ENCODE peak calls at places on chromosomes 16 and 17, in six cellular contexts. One of them, this sample, is unnamed.

GRCh38 chr17:20217677-20218076 is 208.5 kb downstream of the SPECC1 start:
- DNase-seq in Jurkat, Clone E6-1: no peak
- DNase-seq in brain pericyte: no peak
- DNase-seq in stomach: no peak
- DNase-seq in AG10803: no peak
- DNase-seq in Right ventricle myocardium superior: no peak
- DNase-seq in this sample: no peak

GRCh38 chr17:76104140-76104895 is 731 bp upstream of the EXOC7 start:
- DNase-seq in brain pericyte: no peak
- DNase-seq in AG10803: no peak
- DNase-seq in Jurkat, Clone E6-1: no peak
- DNase-seq in stomach: no peak
- DNase-seq in Right ventricle myocardium superior: no peak
- DNase-seq in this sample: no peak

GRCh38 chr17:18166894-18167293 is 16.7 kb upstream of the ALKBH5 start:
- DNase-seq in brain pericyte: no peak
- DNase-seq in AG10803: no peak
- DNase-seq in stomach: peak; percentile 44
- DNase-seq in Right ventricle myocardium superior: no peak
- DNase-seq in Jurkat, Clone E6-1: no peak
- DNase-seq in this sample: no peak

GRCh38 chr17:12731839-12732238 is 57.5 kb upstream of the ARHGAP44 start:
- DNase-seq in Right ventricle myocardium superior: peak; percentile 73
- DNase-seq in brain pericyte: no peak
- DNase-seq in AG10803: no peak
- DNase-seq in stomach: no peak
- DNase-seq in Jurkat, Clone E6-1: no peak
- DNase-seq in this sample: no peak

GRCh38 chr16:49485663-49486062 is 112.1 kb downstream of the C16orf78 start:
- DNase-seq in AG10803: no peak
- DNase-seq in stomach: no peak
- DNase-seq in Jurkat, Clone E6-1: no peak
- DNase-seq in Right ventricle myocardium superior: no peak
- DNase-seq in brain pericyte: no peak
- DNase-seq in this sample: no peak

GRCh38 chr16:86452451-86452850 is 57.9 kb upstream of the FOXF1 start:
- DNase-seq in Jurkat, Clone E6-1: no peak
- DNase-seq in AG10803: peak; percentile 66
- DNase-seq in brain pericyte: no peak
- DNase-seq in Right ventricle myocardium superior: no peak
- DNase-seq in stomach: no peak
- DNase-seq in this sample: no peak

GRCh38 chr17:5241861-5242671 is 7.4 kb upstream of the SCIMP start:
- DNase-seq in stomach: peak; percentile 29
- DNase-seq in Jurkat, Clone E6-1: no peak
- DNase-seq in Right ventricle myocardium superior: no peak
- DNase-seq in AG10803: no peak
- DNase-seq in brain pericyte: no peak
- DNase-seq in this sample: no peak

GRCh38 chr17:77096570-77097214 is 44.1 kb upstream of the SEC14L1 start:
- DNase-seq in Right ventricle myocardium superior: no peak
- DNase-seq in brain pericyte: no peak
- DNase-seq in stomach: peak; percentile 60
- DNase-seq in AG10803: peak; percentile 74
- DNase-seq in Jurkat, Clone E6-1: no peak
- DNase-seq in this sample: peak; percentile 48

GRCh38 chr16:62213763-62214162 is 177.5 kb upstream of the CDH8 start:
- DNase-seq in Jurkat, Clone E6-1: peak; percentile 31
- DNase-seq in Right ventricle myocardium superior: no peak
- DNase-seq in brain pericyte: no peak
- DNase-seq in AG10803: no peak
- DNase-seq in stomach: no peak
- DNase-seq in this sample: no peak

GRCh38 chr16:56726926-56727325 is 3.0 kb upstream of the NUP93 start:
- DNase-seq in Jurkat, Clone E6-1: no peak
- DNase-seq in AG10803: no peak
- DNase-seq in brain pericyte: no peak
- DNase-seq in stomach: no peak
- DNase-seq in Right ventricle myocardium superior: no peak
- DNase-seq in this sample: no peak

GRCh38 chr16:35506018-35506897 is 2046.8 kb downstream of the TP53TG3F start:
- DNase-seq in AG10803: no peak
- DNase-seq in Right ventricle myocardium superior: no peak
- DNase-seq in brain pericyte: no peak
- DNase-seq in stomach: no peak
- DNase-seq in Jurkat, Clone E6-1: no peak
- DNase-seq in this sample: no peak

GRCh38 chr16:81821422-81822128 is 42.5 kb downstream of the PLCG2 start:
- DNase-seq in Right ventricle myocardium superior: no peak
- DNase-seq in stomach: no peak
- DNase-seq in Jurkat, Clone E6-1: no peak
- DNase-seq in AG10803: no peak
- DNase-seq in brain pericyte: no peak
- DNase-seq in this sample: no peak

GRCh38 chr17:41647038-41647813 is 22.9 kb upstream of the KRT17 start:
- DNase-seq in Right ventricle myocardium superior: no peak
- DNase-seq in stomach: no peak
- DNase-seq in brain pericyte: no peak
- DNase-seq in Jurkat, Clone E6-1: no peak
- DNase-seq in AG10803: no peak
- DNase-seq in this sample: no peak

GRCh38 chr17:74240637-74241036 is 27.3 kb downstream of the TTYH2 start:
- DNase-seq in Jurkat, Clone E6-1: no peak
- DNase-seq in Right ventricle myocardium superior: peak; percentile 57
- DNase-seq in stomach: no peak
- DNase-seq in AG10803: peak; percentile 2
- DNase-seq in brain pericyte: no peak
- DNase-seq in this sample: no peak

GRCh38 chr16:26642047-26642664 is 424.6 kb upstream of the C16orf82 start:
- DNase-seq in Jurkat, Clone E6-1: no peak
- DNase-seq in brain pericyte: no peak
- DNase-seq in stomach: no peak
- DNase-seq in AG10803: no peak
- DNase-seq in Right ventricle myocardium superior: no peak
- DNase-seq in this sample: no peak